ENCODE peak calls at places on chromosomes 2 and 18, in ten cellular contexts. Y, P, A, Q, U, F, W, O, K and T are unnamed samples.

GRCh38 chr2:76194376-76194775 is 483.7 kb upstream of the GCFC2 start:
- DNase-seq in Y (no peak), P (no peak), A (no peak), Q (no peak), U (peak), F (no peak), W (no peak), O (no peak), K (no peak), T (no peak)

GRCh38 chr2:68807821-68808266 is 63.4 kb downstream of the BMP10 start:
- DNase-seq in Y (no peak), P (no peak), A (peak), Q (peak), U (peak), F (no peak), W (no peak), O (peak), K (no peak), T (no peak)

GRCh38 chr2:192155521-192156118 is 39.1 kb downstream of the TMEFF2 start:
- DNase-seq in Y (no peak), P (no peak), A (no peak), Q (no peak), U (no peak), F (no peak), W (no peak), O (no peak), K (no peak), T (no peak)

GRCh38 chr2:161604901-161605300 is 19.3 kb upstream of the SLC4A10 start:
- DNase-seq in Y (no peak), P (no peak), A (no peak), Q (no peak), U (no peak), F (no peak), W (no peak), O (no peak), K (no peak), T (no peak)

GRCh38 chr2:105886029-105886454 is 141.3 kb downstream of the NCK2 start:
- DNase-seq in Y (peak), P (no peak), A (no peak), Q (peak), U (no peak), F (no peak), W (no peak), O (no peak), K (no peak), T (no peak)

GRCh38 chr2:211990335-211990734 is 548.3 kb downstream of the ERBB4 start:
- DNase-seq in Y (no peak), P (no peak), A (no peak), Q (no peak), U (no peak), F (no peak), W (no peak), O (no peak), K (no peak), T (no peak)

GRCh38 chr18:7980661-7981060 is 413.5 kb downstream of the PTPRM start:
- DNase-seq in Y (no peak), P (no peak), A (no peak), Q (no peak), U (no peak), F (no peak), W (no peak), O (no peak), K (no peak), T (no peak)

GRCh38 chr2:234558642-234559041 is 61.8 kb upstream of the ARL4C start:
- DNase-seq in Y (no peak), P (no peak), A (no peak), Q (peak), U (no peak), F (no peak), W (no peak), O (no peak), K (no peak), T (no peak)

GRCh38 chr2:133942363-133942762 is 311.5 kb upstream of the MGAT5 start:
- DNase-seq in Y (no peak), P (no peak), A (no peak), Q (no peak), U (no peak), F (no peak), W (no peak), O (no peak), K (no peak), T (no peak)

GRCh38 chr2:27489118-27489497 is 435 bp downstream of the IFT172 start:
- DNase-seq in Y (no peak), P (no peak), A (no peak), Q (peak), U (no peak), F (no peak), W (no peak), O (no peak), K (no peak), T (no peak)

GRCh38 chr2:111246620-111247061 is 125.9 kb downstream of the BCL2L11 start:
- DNase-seq in Y (no peak), P (no peak), A (no peak), Q (no peak), U (no peak), F (no peak), W (no peak), O (no peak), K (no peak), T (no peak)

GRCh38 chr2:101474752-101475384 is at the start of gene RFX8:
- DNase-seq in Y (peak), P (no peak), A (no peak), Q (peak), U (no peak), F (no peak), W (no peak), O (peak), K (no peak), T (no peak)

GRCh38 chr2:62219407-62220159 is 23.7 kb downstream of the B3GNT2 start:
- DNase-seq in Y (no peak), P (no peak), A (no peak), Q (no peak), U (no peak), F (no peak), W (no peak), O (no peak), K (no peak), T (no peak)

GRCh38 chr2:26399781-26400376 is 1.8 kb upstream of the DRC1 start:
- DNase-seq in Y (no peak), P (no peak), A (no peak), Q (no peak), U (no peak), F (no peak), W (no peak), O (no peak), K (no peak), T (no peak)

GRCh38 chr2:15799432-15799827 is 140.9 kb upstream of the MYCN start:
- DNase-seq in Y (no peak), P (no peak), A (no peak), Q (no peak), U (no peak), F (no peak), W (no peak), O (no peak), K (no peak), T (no peak)

GRCh38 chr2:85540131-85540587 is 1.2 kb downstream of the MAT2A start:
- DNase-seq in Y (no peak), P (no peak), A (no peak), Q (peak), U (no peak), F (no peak), W (no peak), O (no peak), K (no peak), T (no peak)

GRCh38 chr2:130834091-130834922 is 2.4 kb upstream of the ARHGEF4 start:
- DNase-seq in Y (no peak), P (no peak), A (peak), Q (peak), U (peak), F (no peak), W (no peak), O (peak), K (no peak), T (no peak)

GRCh38 chr2:35582637-35583036 is 772.9 kb upstream of the CRIM1 start:
- DNase-seq in Y (no peak), P (no peak), A (no peak), Q (no peak), U (no peak), F (no peak), W (no peak), O (no peak), K (no peak), T (no peak)

GRCh38 chr2:42371621-42372473 is 10.8 kb upstream of the COX7A2L start:
- DNase-seq in Y (no peak), P (no peak), A (no peak), Q (no peak), U (no peak), F (no peak), W (no peak), O (no peak), K (no peak), T (no peak)

GRCh38 chr2:219644801-219645480 is 17.5 kb downstream of the SLC4A3 start:
- DNase-seq in Y (no peak), P (no peak), A (peak), Q (peak), U (no peak), F (no peak), W (no peak), O (peak), K (no peak), T (no peak)

GRCh38 chr18:21823848-21824247 is 83.3 kb downstream of the MIB1 start:
- DNase-seq in Y (no peak), P (no peak), A (no peak), Q (no peak), U (no peak), F (no peak), W (no peak), O (no peak), K (no peak), T (no peak)

GRCh38 chr2:8298783-8299182 is 383.1 kb upstream of the ID2 start:
- DNase-seq in Y (no peak), P (no peak), A (no peak), Q (peak), U (peak), F (peak), W (no peak), O (no peak), K (no peak), T (no peak)

GRCh38 chr2:186653511-186653910 is 40.3 kb upstream of the FAM171B start:
- DNase-seq in Y (no peak), P (no peak), A (no peak), Q (no peak), U (no peak), F (no peak), W (no peak), O (no peak), K (no peak), T (no peak)

GRCh38 chr2:212537311-212538155 is 1.1 kb downstream of the ERBB4 start:
- DNase-seq in Y (no peak), P (no peak), A (peak), Q (peak), U (peak), F (peak), W (peak), O (peak), K (peak), T (no peak)

GRCh38 chr2:180520816-180521595 is 459.4 kb upstream of the UBE2E3 start:
- DNase-seq in Y (no peak), P (no peak), A (no peak), Q (peak), U (no peak), F (no peak), W (no peak), O (peak), K (no peak), T (no peak)

GRCh38 chr2:180523629-180524340 is 456.6 kb upstream of the UBE2E3 start:
- DNase-seq in Y (peak), P (no peak), A (no peak), Q (peak), U (no peak), F (no peak), W (no peak), O (peak), K (no peak), T (no peak)

GRCh38 chr2:180516204-180516603 is 464.2 kb upstream of the UBE2E3 start:
- DNase-seq in Y (no peak), P (no peak), A (no peak), Q (no peak), U (no peak), F (no peak), W (no peak), O (no peak), K (no peak), T (no peak)

GRCh38 chr2:180519276-180519675 is 461.1 kb upstream of the UBE2E3 start:
- DNase-seq in Y (no peak), P (no peak), A (no peak), Q (peak), U (no peak), F (no peak), W (no peak), O (peak), K (no peak), T (no peak)

GRCh38 chr2:180520206-180520605 is 460.2 kb upstream of the UBE2E3 start:
- DNase-seq in Y (no peak), P (no peak), A (no peak), Q (peak), U (no peak), F (no peak), W (no peak), O (peak), K (no peak), T (no peak)
- TF ChIP-seq CTCF in Y (no peak), P (no peak), A (no peak), Q (no peak), U (no peak), F (no peak), W (no peak), O (peak), K (no peak), T (no peak)

DNA sequence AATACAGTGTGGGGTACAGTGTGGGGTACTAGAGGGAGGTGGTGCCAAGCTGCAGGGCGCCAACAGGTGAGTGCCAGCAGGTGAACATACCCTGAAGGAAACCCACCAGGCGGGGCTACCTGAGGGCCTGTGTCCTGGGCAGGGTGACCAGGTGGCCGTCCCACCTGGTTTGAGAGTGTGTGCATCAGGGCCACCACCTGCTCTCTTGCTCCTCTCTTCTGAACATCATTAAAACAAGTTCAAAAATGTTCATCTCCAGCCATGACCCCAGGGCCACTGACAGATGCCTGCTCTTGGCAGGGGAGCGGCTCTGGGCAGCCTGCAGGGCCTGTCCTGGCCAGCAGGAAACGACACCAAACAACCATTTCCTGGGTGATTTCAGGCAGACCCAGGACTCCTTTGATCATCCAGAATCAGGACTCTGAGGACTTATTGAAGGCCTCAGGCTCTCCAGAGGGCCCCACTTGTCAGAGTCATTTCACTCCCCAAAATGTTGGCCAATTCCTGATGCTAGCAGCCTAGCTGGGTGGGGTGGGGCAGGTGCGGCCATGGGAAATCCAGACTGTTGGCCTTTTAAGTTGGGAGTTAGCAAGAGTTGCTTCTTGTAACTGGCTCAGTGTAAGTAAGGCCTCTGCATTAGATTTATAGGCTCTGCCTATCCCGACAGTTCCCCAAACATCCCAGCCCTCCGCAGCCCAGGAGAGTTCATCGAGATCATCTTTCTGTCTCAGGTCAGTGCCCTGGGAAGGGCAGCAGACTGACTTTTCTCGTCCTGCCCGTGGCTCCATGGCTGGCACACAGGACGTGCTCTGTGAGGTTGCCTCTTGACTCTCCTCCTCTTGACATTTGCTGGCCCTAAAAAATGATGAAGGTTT is 111.5 kb upstream of the ZNF236 start:
- DNase-seq in Y (no peak), P (no peak), A (no peak), Q (no peak), U (no peak), F (no peak), W (no peak), O (no peak), K (peak), T (no peak)
- TF ChIP-seq CTCF in Y (no peak), P (no peak), A (no peak), Q (no peak), U (no peak), F (no peak), W (no peak), O (no peak), K (no peak), T (no peak)

GRCh38 chr2:18540872-18541271 is 19.6 kb downstream of the RDH14 start:
- DNase-seq in Y (no peak), P (no peak), A (no peak), Q (no peak), U (no peak), F (no peak), W (no peak), O (no peak), K (no peak), T (no peak)
- TF ChIP-seq CTCF in Y (no peak), P (no peak), A (no peak), Q (no peak), U (no peak), F (no peak), W (no peak), O (no peak), K (no peak), T (no peak)

DNA sequence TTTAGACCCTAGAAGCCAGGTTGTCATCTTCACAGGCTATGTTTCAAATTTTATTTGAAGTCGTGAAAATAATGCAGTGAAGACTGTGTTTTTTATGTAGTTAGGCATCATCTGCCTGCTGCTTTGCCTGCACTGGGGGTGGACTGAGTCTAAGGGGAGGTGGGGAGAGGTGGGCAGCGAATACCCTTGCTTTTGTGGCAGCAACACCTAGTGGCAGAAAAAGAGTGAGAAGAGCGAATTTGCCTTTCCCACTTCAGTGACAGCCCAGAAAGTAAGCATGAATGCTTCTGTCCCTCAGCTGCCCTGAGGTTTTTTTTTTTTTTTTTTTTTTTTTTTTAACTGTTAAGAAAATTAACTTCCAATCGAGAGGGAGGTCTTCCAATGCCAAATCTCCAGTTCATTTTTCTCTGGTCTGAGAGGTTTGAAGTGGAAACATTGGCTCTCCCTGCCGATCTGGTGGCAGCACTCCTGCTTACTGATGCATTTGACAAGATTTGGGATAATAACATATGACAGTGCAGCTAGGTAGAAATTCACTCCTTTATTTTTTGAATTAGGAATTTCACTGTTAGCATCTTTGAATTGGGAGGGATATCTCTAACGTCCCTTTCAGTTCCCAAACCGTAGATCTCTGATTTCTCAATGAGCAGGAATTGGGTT is 60.3 kb upstream of the LYPD6B start:
- DNase-seq in Y (no peak), P (no peak), A (no peak), Q (no peak), U (no peak), F (no peak), W (no peak), O (no peak), K (no peak), T (no peak)
- TF ChIP-seq CTCF in Y (no peak), P (no peak), A (no peak), Q (no peak), U (no peak), F (no peak), W (no peak), O (peak), K (no peak), T (no peak)

GRCh38 chr2:37412201-37412600 is 67.8 kb downstream of the QPCT start:
- DNase-seq in Y (no peak), P (no peak), A (no peak), Q (no peak), U (no peak), F (no peak), W (no peak), O (no peak), K (no peak), T (no peak)

GRCh38 chr2:37414470-37414949 is 70.1 kb downstream of the QPCT start:
- DNase-seq in Y (peak), P (no peak), A (no peak), Q (peak), U (no peak), F (no peak), W (no peak), O (peak), K (no peak), T (no peak)

GRCh38 chr2:37418956-37419355 is 74.5 kb downstream of the QPCT start:
- DNase-seq in Y (peak), P (no peak), A (no peak), Q (no peak), U (no peak), F (no peak), W (no peak), O (peak), K (no peak), T (no peak)

GRCh38 chr2:37417321-37417720 is 72.9 kb downstream of the QPCT start:
- DNase-seq in Y (peak), P (no peak), A (no peak), Q (peak), U (no peak), F (no peak), W (no peak), O (no peak), K (no peak), T (no peak)

GRCh38 chr2:37415128-37415817 is 70.8 kb downstream of the QPCT start:
- DNase-seq in Y (no peak), P (no peak), A (no peak), Q (peak), U (no peak), F (no peak), W (no peak), O (peak), K (no peak), T (no peak)
- TF ChIP-seq CTCF in Y (peak), P (no peak), A (no peak), Q (peak), U (no peak), F (no peak), W (no peak), O (peak), K (no peak), T (no peak)

DNA sequence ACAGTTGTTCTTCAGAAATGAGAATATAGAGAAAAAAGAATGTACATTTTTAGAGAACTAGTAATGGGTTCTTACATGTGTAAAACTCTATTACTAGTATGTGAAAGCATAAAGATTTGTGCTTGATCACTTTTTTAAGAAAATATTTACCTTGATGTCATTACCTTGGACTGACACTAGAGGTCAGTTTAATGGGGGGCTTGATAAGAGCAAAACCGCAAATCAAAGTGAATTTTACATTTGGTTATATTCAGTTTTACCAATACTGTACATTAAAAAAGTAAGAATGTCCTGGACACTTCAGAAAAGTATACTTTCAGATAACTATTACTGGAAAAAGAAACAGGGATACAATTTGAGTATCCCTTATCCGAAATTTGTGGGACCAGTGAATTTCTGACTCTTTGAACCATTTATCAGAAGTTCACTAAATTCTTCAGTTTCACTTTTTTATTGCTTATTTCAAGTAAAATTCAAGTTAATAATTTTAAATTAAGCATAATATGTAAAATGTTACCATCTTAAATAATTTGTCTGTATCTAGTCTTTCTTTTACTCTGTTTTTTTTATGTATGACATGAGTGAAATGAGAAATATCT is 1149.5 kb downstream of the DSC3 start:
- DNase-seq in Y (no peak), P (no peak), A (no peak), Q (peak), U (no peak), F (no peak), W (no peak), O (peak), K (no peak), T (no peak)
- TF ChIP-seq CTCF in Y (peak), P (no peak), A (peak), Q (peak), U (peak), F (no peak), W (no peak), O (peak), K (peak), T (no peak)